ENCODE peak calls at places on chromosomes 13 and 19, in five cellular contexts. A is Panc1, D is tibial artery, Z is Caco-2, Y is PC-9. W is an unnamed sample.

GRCh38 chr19:45817725-45818301 is 2.7 kb upstream of the RSPH6A start:
- DNase-seq in D (no peak), A (no peak), Y (no peak), Z (peak; percentile 41), W (no peak)

GRCh38 chr13:58823701-58824100 is 1192.2 kb downstream of the PCDH17 start:
- DNase-seq in Z (no peak), Y (no peak), A (no peak), D (no peak), W (no peak)

GRCh38 chr13:102798653-102799543 is at the start of the genes BIVM and POGLUT2:
- DNase-seq in D (peak; percentile 94), Y (peak; percentile 88), A (peak; percentile 52), Z (peak; percentile 94), W (peak; percentile 80)

GRCh38 chr13:27425151-27425917 is 915 bp downstream of the GTF3A start:
- DNase-seq in Z (peak; percentile 18), Y (peak; percentile 3), D (no peak), A (no peak), W (no peak)

GRCh38 chr13:111338841-111339240 is 18.4 kb downstream of the TEX29 start:
- DNase-seq in Y (no peak), A (no peak), D (no peak), Z (no peak), W (no peak)

GRCh38 chr13:70874646-70875045 is 766.4 kb upstream of the KLHL1 start:
- DNase-seq in Z (no peak), A (no peak), D (no peak), Y (no peak), W (no peak)

GRCh38 chr19:37304190-37304883 is 66.6 kb upstream of the ZNF527 start:
- DNase-seq in D (no peak), Y (no peak), Z (no peak), A (no peak), W (no peak)

GRCh38 chr13:43529796-43530195 is 257.0 kb downstream of the ENOX1 start:
- DNase-seq in A (no peak), Z (peak; percentile 29), Y (no peak), D (no peak), W (peak; percentile 88)

GRCh38 chr13:64164435-64164834 is 2748.8 kb upstream of the PCDH20 start:
- DNase-seq in Z (no peak), Y (no peak), D (no peak), A (no peak), W (no peak)

GRCh38 chr19:13783565-13784500 is 9.6 kb downstream of the C19orf53 start:
- DNase-seq in D (no peak), A (no peak), Z (no peak), Y (no peak), W (no peak)

GRCh38 chr19:58572818-58573657 is at the start of gene MZF1:
- DNase-seq in Y (no peak), D (peak; percentile 100), A (peak; percentile 98), Z (peak; percentile 99), W (peak; percentile 100)

GRCh38 chr13:20525144-20525600 is 485 bp downstream of the CRYL1 start:
- DNase-seq in D (peak; percentile 67), Y (no peak), Z (peak; percentile 13), A (no peak), W (no peak)

GRCh38 chr19:4343845-4344713 is 717 bp downstream of the MPND start:
- DNase-seq in Z (no peak), Y (no peak), D (no peak), A (no peak), W (no peak)

GRCh38 chr13:78610381-78610883 is 7.1 kb upstream of the POU4F1 start:
- DNase-seq in A (no peak), D (no peak), Y (no peak), Z (no peak), W (peak; percentile 19)

GRCh38 chr13:107817652-107818287 is 397.6 kb downstream of the LIG4 start:
- DNase-seq in Z (no peak), A (no peak), Y (no peak), D (no peak), W (no peak)

GRCh38 chr19:12521996-12522395 is 29.3 kb downstream of the ZNF564 start:
- DNase-seq in A (no peak), Y (no peak), D (no peak), Z (no peak), W (no peak)

GRCh38 chr13:111401151-111401550 is 80.7 kb downstream of the TEX29 start:
- DNase-seq in D (peak; percentile 15), A (no peak), Z (no peak), Y (no peak), W (no peak)

GRCh38 chr13:44388427-44388826 is 14.8 kb downstream of the SERP2 start:
- DNase-seq in Y (no peak), Z (peak; percentile 51), D (no peak), A (no peak), W (no peak)

GRCh38 chr19:16822648-16823047 is 6.5 kb upstream of the SIN3B start:
- DNase-seq in Z (no peak), D (no peak), A (no peak), Y (no peak), W (no peak)

GRCh38 chr13:113936566-113936965 is 37.3 kb downstream of the C13orf46 start:
- DNase-seq in D (no peak), Y (no peak), Z (no peak), A (no peak), W (no peak)

GRCh38 chr19:16886305-16886880 is 2.4 kb upstream of the F2RL3 start:
- DNase-seq in D (no peak), Z (peak; percentile 34), A (no peak), Y (peak; percentile 31), W (no peak)

GRCh38 chr19:46232029-46232428 is 2.5 kb downstream of the IGFL1 start:
- DNase-seq in Y (peak; percentile 96), D (no peak), Z (no peak), A (no peak), W (no peak)

GRCh38 chr13:28609936-28610335 is 49.0 kb upstream of the POMP start:
- DNase-seq in Y (no peak), A (no peak), Z (no peak), D (no peak), W (no peak)

DNA sequence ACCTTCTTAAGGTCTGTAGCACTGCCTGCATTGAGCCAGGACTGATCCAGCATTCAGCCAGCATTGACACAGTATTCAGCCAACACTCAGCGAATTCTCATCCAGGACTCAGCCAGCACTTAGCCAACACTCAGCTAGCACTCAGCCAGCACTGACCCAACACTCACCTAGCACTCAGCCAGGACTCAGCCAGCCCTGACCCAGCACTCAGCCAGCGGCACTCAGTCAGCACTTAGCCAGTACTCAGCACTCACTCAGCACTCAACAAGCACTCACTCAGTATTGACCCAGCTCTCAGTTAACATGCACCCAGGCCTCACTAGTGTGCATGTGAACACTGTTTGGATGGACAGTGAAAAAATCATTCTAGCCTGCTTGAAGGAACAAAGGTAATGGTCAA is 55.0 kb downstream of the TSHZ3 start:
- DNase-seq in Z (no peak), A (no peak), Y (no peak), D (no peak), W (no peak)
- TF ChIP-seq CTCF in Z (no peak), A (no peak), Y (no peak), D (no peak), W (no peak)

DNA sequence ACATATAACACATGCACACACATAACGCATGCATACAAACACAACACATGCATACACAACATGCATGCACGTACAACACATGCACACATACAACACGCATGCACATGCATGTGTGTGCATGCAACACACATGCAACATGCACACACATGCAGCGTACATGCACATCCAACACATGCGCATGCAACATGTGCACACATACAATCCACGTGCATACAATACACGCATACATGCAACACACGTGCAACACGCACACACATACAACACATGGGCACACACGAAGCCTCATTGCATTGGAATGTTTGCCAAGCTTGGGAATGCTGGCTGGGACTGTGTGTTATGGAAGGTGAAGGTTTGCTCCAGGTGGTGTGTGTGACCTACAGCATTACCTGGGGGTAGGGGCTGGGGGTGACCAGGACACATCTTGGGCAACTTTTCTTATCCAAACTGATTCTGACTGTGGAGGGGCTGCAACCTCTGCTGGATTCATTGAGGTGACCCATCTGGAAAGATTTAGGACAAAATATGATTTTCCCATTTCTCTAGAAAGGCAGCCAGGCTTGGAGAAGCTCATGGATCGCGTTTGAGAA is 58.9 kb downstream of the SPACA7 start:
- DNase-seq in Y (no peak), D (no peak), Z (no peak), A (no peak), W (no peak)
- H3K4me3 ChIP-seq in Y (no peak overlapping the region), D (no peak overlapping the region), Z (no peak overlapping the region), A (no peak overlapping the region), W (no peak overlapping the region)

DNA sequence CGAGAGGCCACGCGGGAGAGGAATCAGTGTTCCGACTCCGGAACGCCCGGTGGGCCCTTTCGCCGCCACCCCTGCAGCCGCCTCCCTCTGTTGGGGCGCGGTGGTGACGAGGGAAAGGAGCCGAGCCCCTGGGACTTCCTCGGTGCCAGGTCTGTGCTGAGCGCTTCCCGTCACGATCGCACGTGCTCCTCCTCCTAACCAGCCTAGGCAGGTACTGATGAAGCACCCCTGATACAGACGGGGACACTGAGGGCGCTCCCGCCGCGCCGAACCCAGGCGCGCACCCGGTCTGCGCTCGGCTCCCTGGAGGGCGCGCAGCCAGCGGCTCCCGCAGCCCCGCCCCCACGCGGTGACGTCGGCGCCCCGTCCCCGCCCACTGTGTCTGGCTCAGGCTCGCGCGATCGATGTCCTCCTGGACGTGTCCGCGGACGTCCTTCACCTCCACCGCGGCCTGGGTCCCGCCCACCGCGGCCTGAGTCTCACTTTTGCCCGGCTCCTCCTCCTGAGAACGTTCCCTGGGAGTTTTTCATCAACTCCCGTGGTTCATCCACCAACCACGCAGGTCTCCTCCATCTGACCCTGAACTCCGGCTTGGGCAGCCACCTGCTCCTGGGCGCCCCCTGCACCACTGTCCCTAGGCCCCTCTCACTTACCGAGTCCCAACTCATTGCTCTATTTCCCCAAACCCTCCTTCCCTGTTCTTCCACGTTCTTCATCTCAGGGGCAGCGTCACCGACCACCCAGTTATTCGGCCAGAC is 2.6 kb upstream of the KLK15 start:
- DNase-seq in A (no peak), Y (peak; percentile 83), Z (peak; percentile 91), D (no peak), W (no peak)
- TF ChIP-seq CTCF in A (no peak), Y (no peak), Z (peak; percentile 10), D (no peak), W (peak; percentile 5)

GRCh38 chr13:41502676-41503075 is 45.3 kb downstream of the RGCC start:
- DNase-seq in Z (no peak), A (no peak), D (no peak), Y (no peak), W (no peak)

GRCh38 chr13:41499452-41499851 is 42.1 kb downstream of the RGCC start:
- DNase-seq in Y (no peak), D (no peak), Z (no peak), A (no peak), W (no peak)

GRCh38 chr13:41502021-41502420 is 44.7 kb downstream of the RGCC start:
- DNase-seq in D (no peak), Y (no peak), A (no peak), Z (no peak), W (no peak)

GRCh38 chr13:41501281-41501680 is 43.9 kb downstream of the RGCC start:
- DNase-seq in D (no peak), Z (no peak), Y (no peak), A (no peak), W (no peak)

DNA sequence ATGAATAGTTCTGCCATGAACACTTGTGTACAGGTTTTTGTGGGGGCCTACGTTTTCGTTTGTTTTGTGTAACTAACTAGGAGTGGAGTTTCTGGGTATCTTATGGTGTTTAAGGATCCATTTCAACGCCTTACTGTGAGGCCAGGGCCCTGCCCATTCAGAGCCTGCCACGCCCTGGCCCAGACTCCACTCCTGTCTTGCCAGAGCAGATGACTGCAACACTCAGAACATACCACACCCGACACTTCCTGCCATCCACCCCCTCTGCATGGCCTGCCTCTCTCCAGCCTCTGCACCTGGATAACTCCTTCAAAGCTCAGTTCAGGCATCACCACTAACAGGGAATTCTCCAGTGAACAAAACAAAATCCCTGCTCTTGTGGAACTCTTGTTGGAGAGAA is 43.2 kb downstream of the RGCC start:
- DNase-seq in D (no peak), Z (no peak), Y (no peak), A (no peak), W (no peak)
- H3K4me3 ChIP-seq in D (no peak overlapping the region), Z (no peak overlapping the region), Y (no peak overlapping the region), A (no peak overlapping the region), W (no peak overlapping the region)

W was measured in LNCaP clone FGC.